ENCODE peak calls at places on chromosome 21, in five cellular contexts. One of them, this sample, is unnamed.

GRCh38 chr21:29704719-29705118 is 235.1 kb downstream of the GRIK1 start:
- DNase-seq in GM12878: no peak
- DNase-seq in HL-60: no peak
- DNase-seq in H1: no peak
- DNase-seq in HepG2: no peak
- DNase-seq in this sample: no peak

GRCh38 chr21:31576428-31576827 is 83.1 kb upstream of the SOD1 start:
- DNase-seq in GM12878: no peak
- DNase-seq in HL-60: no peak
- DNase-seq in H1: no peak
- DNase-seq in HepG2: no peak
- DNase-seq in this sample: no peak

GRCh38 chr21:17257784-17258183 is 255.1 kb upstream of the CXADR start:
- DNase-seq in GM12878: no peak
- DNase-seq in HL-60: no peak
- DNase-seq in H1: no peak
- DNase-seq in HepG2: no peak
- DNase-seq in this sample: no peak

GRCh38 chr21:25956993-25957714 is 213.4 kb downstream of the APP start:
- DNase-seq in GM12878: no peak
- DNase-seq in HL-60: no peak
- DNase-seq in H1: no peak
- DNase-seq in HepG2: no peak
- DNase-seq in this sample: no peak

GRCh38 chr21:35136586-35137254 is 87.6 kb upstream of the RUNX1 start:
- DNase-seq in GM12878: no peak
- DNase-seq in HL-60: no peak
- DNase-seq in H1: no peak
- DNase-seq in HepG2: peak; percentile 49
- DNase-seq in this sample: no peak

GRCh38 chr21:38323721-38324591 is 67.2 kb downstream of the KCNJ15 start:
- DNase-seq in GM12878: no peak
- DNase-seq in HL-60: no peak
- DNase-seq in H1: no peak
- DNase-seq in HepG2: no peak
- DNase-seq in this sample: no peak

GRCh38 chr21:37338671-37339526 is 27.7 kb upstream of the DYRK1A start:
- DNase-seq in GM12878: no peak
- DNase-seq in HL-60: no peak
- DNase-seq in H1: no peak
- DNase-seq in HepG2: peak; percentile 79
- DNase-seq in this sample: peak; percentile 54

GRCh38 chr21:35257413-35257812 is 208.3 kb upstream of the RUNX1 start:
- DNase-seq in GM12878: no peak
- DNase-seq in HL-60: no peak
- DNase-seq in H1: no peak
- DNase-seq in HepG2: no peak
- DNase-seq in this sample: no peak

GRCh38 chr21:35602811-35603210 is 457.5 kb downstream of the SETD4 start:
- DNase-seq in GM12878: no peak
- DNase-seq in HL-60: no peak
- DNase-seq in H1: no peak
- DNase-seq in HepG2: no peak
- DNase-seq in this sample: no peak

GRCh38 chr21:26469789-26470188 is 103.3 kb downstream of the CYYR1 start:
- DNase-seq in GM12878: no peak
- DNase-seq in HL-60: peak; percentile 20
- DNase-seq in H1: no peak
- DNase-seq in HepG2: no peak
- DNase-seq in this sample: no peak

GRCh38 chr21:37193676-37194075 is 73.5 kb downstream of the VPS26C start:
- DNase-seq in GM12878: no peak
- DNase-seq in HL-60: no peak
- DNase-seq in H1: no peak
- DNase-seq in HepG2: no peak
- DNase-seq in this sample: no peak

GRCh38 chr21:29360799-29361765 is 62.4 kb downstream of the BACH1 start:
- DNase-seq in GM12878: no peak
- DNase-seq in HL-60: no peak
- DNase-seq in H1: no peak
- DNase-seq in HepG2: no peak
- DNase-seq in this sample: no peak

GRCh38 chr21:15730484-15731242 is 881 bp downstream of the USP25 start:
- DNase-seq in GM12878: no peak
- DNase-seq in HL-60: no peak
- DNase-seq in H1: no peak
- DNase-seq in HepG2: no peak
- DNase-seq in this sample: no peak

GRCh38 chr21:16634522-16634914 is 878.3 kb upstream of the CXADR start:
- DNase-seq in GM12878: no peak
- DNase-seq in HL-60: no peak
- DNase-seq in H1: peak; percentile 15
- DNase-seq in HepG2: no peak
- DNase-seq in this sample: no peak

GRCh38 chr21:27839512-27840115 is 872.7 kb upstream of the ADAMTS5 start:
- DNase-seq in GM12878: no peak
- DNase-seq in HL-60: no peak
- DNase-seq in H1: no peak
- DNase-seq in HepG2: no peak
- DNase-seq in this sample: no peak

GRCh38 chr21:31470896-31471694 is 127.0 kb upstream of the TIAM1 start:
- DNase-seq in GM12878: no peak
- DNase-seq in HL-60: no peak
- DNase-seq in H1: no peak
- DNase-seq in HepG2: no peak
- DNase-seq in this sample: no peak

GRCh38 chr21:28220670-28221069 is 772.0 kb downstream of the LTN1 start:
- DNase-seq in GM12878: no peak
- DNase-seq in HL-60: no peak
- DNase-seq in H1: no peak
- DNase-seq in HepG2: no peak
- DNase-seq in this sample: no peak

GRCh38 chr21:35697321-35697808 is 363.0 kb downstream of the SETD4 start:
- DNase-seq in GM12878: no peak
- DNase-seq in HL-60: no peak
- DNase-seq in H1: no peak
- DNase-seq in HepG2: no peak
- DNase-seq in this sample: no peak

GRCh38 chr21:37620401-37620800 is 253.8 kb downstream of the DYRK1A start:
- DNase-seq in GM12878: no peak
- DNase-seq in HL-60: no peak
- DNase-seq in H1: no peak
- DNase-seq in HepG2: no peak
- DNase-seq in this sample: no peak

GRCh38 chr21:15928686-15929085 is 198.9 kb downstream of the USP25 start:
- DNase-seq in GM12878: no peak
- DNase-seq in HL-60: no peak
- DNase-seq in H1: no peak
- DNase-seq in HepG2: no peak
- DNase-seq in this sample: no peak

GRCh38 chr21:40191196-40191595 is 324.0 kb downstream of the PCP4 start:
- DNase-seq in GM12878: no peak
- DNase-seq in HL-60: no peak
- DNase-seq in H1: no peak
- DNase-seq in HepG2: no peak
- DNase-seq in this sample: no peak

GRCh38 chr21:25313891-25314646 is 293.2 kb downstream of the MRPL39 start:
- DNase-seq in GM12878: no peak
- DNase-seq in HL-60: peak; percentile 11
- DNase-seq in H1: no peak
- DNase-seq in HepG2: no peak
- DNase-seq in this sample: peak; percentile 23

GRCh38 chr21:29221259-29221744 is 77.4 kb upstream of the BACH1 start:
- DNase-seq in GM12878: no peak
- DNase-seq in HL-60: no peak
- DNase-seq in H1: no peak
- DNase-seq in HepG2: no peak
- DNase-seq in this sample: no peak

GRCh38 chr21:39434950-39435349 is 10.6 kb downstream of the LCA5L start:
- DNase-seq in GM12878: no peak
- DNase-seq in HL-60: no peak
- DNase-seq in H1: no peak
- DNase-seq in HepG2: no peak
- DNase-seq in this sample: no peak

GRCh38 chr21:44402323-44403105 is 49.1 kb downstream of the TRPM2 start:
- DNase-seq in GM12878: no peak
- DNase-seq in HL-60: no peak
- DNase-seq in H1: no peak
- DNase-seq in HepG2: no peak
- DNase-seq in this sample: peak; percentile 21

GRCh38 chr21:44399955-44400790 is 46.8 kb downstream of the TRPM2 start:
- DNase-seq in GM12878: no peak
- DNase-seq in HL-60: no peak
- DNase-seq in H1: no peak
- DNase-seq in HepG2: no peak
- DNase-seq in this sample: peak; percentile 26

GRCh38 chr21:44401386-44402160 is 48.2 kb downstream of the TRPM2 start:
- DNase-seq in GM12878: no peak
- DNase-seq in HL-60: no peak
- DNase-seq in H1: no peak
- DNase-seq in HepG2: no peak
- DNase-seq in this sample: peak; percentile 20

GRCh38 chr21:44399151-44399954 is 45.9 kb downstream of the TRPM2 start:
- DNase-seq in GM12878: no peak
- DNase-seq in HL-60: no peak
- DNase-seq in H1: no peak
- DNase-seq in HepG2: no peak
- DNase-seq in this sample: peak; percentile 17

DNA sequence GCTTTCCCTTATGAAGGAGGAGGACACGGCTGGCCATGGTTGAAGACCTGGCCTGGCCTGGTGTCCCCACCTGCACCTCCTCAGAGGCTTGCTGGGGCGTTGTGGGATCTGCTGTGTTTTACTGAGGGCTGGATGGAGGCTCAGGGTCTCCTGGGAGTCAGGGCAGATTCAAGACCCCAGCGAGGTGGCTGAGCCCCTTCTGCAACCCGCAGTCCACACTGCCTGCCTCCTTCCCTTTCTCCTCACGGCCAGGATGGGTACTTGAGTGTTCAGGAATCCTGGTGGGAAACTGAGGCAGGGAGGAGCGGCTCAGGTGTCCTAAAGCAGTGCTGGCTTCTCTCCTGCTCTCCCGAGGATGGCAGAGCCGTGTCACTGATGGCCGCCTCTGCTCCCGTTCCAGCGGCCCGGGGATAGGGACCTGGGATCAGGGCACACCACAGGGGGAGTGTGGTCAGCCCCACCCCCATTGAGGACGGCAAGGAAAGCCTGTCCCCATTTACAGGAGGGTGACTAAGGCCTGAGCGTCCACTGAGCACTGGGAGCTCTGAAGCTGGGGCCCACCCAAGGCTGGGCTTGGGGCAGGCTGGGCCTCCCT is 47.5 kb downstream of the TRPM2 start:
- DNase-seq in GM12878: no peak
- DNase-seq in HL-60: no peak
- DNase-seq in H1: no peak
- DNase-seq in HepG2: no peak
- DNase-seq in this sample: no peak
- TF ChIP-seq GABPA in GM12878: no peak
- TF ChIP-seq GABPA in HL-60: no peak
- TF ChIP-seq GABPA in H1: no peak
- TF ChIP-seq GABPA in HepG2: no peak
- TF ChIP-seq GABPA in this sample: no peak

GRCh38 chr21:42495765-42496119 is 282 bp downstream of the RSPH1 start:
- DNase-seq in GM12878: no peak
- DNase-seq in HL-60: no peak
- DNase-seq in H1: no peak
- DNase-seq in HepG2: no peak
- DNase-seq in this sample: no peak
- TF ChIP-seq GABPA in GM12878: no peak
- TF ChIP-seq GABPA in HL-60: no peak
- TF ChIP-seq GABPA in H1: no peak
- TF ChIP-seq GABPA in HepG2: no peak
- TF ChIP-seq GABPA in this sample: no peak

GRCh38 chr21:43774163-43774562 is 1.9 kb downstream of the CSTB start:
- DNase-seq in GM12878: no peak
- DNase-seq in HL-60: no peak
- DNase-seq in H1: no peak
- DNase-seq in HepG2: no peak
- DNase-seq in this sample: no peak

GRCh38 chr21:43775190-43775589 is 918 bp downstream of the CSTB start:
- DNase-seq in GM12878: no peak
- DNase-seq in HL-60: no peak
- DNase-seq in H1: no peak
- DNase-seq in HepG2: no peak
- DNase-seq in this sample: no peak

GRCh38 chr21:43778469-43779335 is 2.6 kb upstream of the CSTB start:
- DNase-seq in GM12878: no peak
- DNase-seq in HL-60: no peak
- DNase-seq in H1: no peak
- DNase-seq in HepG2: no peak
- DNase-seq in this sample: no peak

GRCh38 chr21:43777953-43778352 is 1.8 kb upstream of the CSTB start:
- DNase-seq in GM12878: no peak
- DNase-seq in HL-60: no peak
- DNase-seq in H1: no peak
- DNase-seq in HepG2: no peak
- DNase-seq in this sample: no peak

GRCh38 chr21:43775795-43776430 is at the start of gene CSTB:
- DNase-seq in GM12878: no peak
- DNase-seq in HL-60: peak; percentile 74
- DNase-seq in H1: no peak
- DNase-seq in HepG2: peak; percentile 37
- DNase-seq in this sample: peak; percentile 95
- TF ChIP-seq GABPA in GM12878: no peak
- TF ChIP-seq GABPA in HL-60: no peak
- TF ChIP-seq GABPA in H1: peak; percentile 51
- TF ChIP-seq GABPA in HepG2: no peak
- TF ChIP-seq GABPA in this sample: no peak

DNA sequence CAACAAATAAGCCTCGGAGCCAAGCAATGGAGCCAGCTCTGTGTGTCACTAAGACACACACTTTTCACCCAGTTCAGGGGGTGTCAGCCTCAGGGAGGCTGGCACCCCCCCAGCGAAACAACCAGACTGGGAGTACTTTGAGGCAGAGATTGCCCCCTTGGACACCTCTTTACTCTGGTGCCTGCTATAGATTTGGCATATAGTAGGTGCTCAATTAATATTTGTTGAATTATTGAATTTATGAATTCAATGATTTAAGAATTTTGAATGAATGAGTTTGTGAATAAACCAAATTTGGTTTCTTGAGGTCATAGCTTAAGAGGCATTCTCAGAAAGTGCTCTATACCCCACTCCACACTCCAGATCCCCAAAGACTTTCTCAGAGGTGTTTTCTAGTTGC is 70.3 kb downstream of the OLIG1 start:
- DNase-seq in GM12878: no peak
- DNase-seq in HL-60: no peak
- DNase-seq in H1: no peak
- DNase-seq in HepG2: no peak
- DNase-seq in this sample: no peak
- TF ChIP-seq GABPA in GM12878: no peak
- TF ChIP-seq GABPA in HL-60: no peak
- TF ChIP-seq GABPA in H1: no peak
- TF ChIP-seq GABPA in HepG2: no peak
- TF ChIP-seq GABPA in this sample: no peak

GRCh38 chr21:46124926-46125845 is 27.3 kb downstream of the COL6A2 start:
- DNase-seq in GM12878: no peak
- DNase-seq in HL-60: no peak
- DNase-seq in H1: no peak
- DNase-seq in HepG2: no peak
- DNase-seq in this sample: peak; percentile 21
- TF ChIP-seq GABPA in GM12878: no peak
- TF ChIP-seq GABPA in HL-60: no peak
- TF ChIP-seq GABPA in H1: no peak
- TF ChIP-seq GABPA in HepG2: no peak
- TF ChIP-seq GABPA in this sample: no peak